ENCODE peak calls at places on chromosomes 5 and 9, in seven cellular contexts. I is HFF-Myc; O is HCT116; N is A673; H is PC-9; T is CD8-positive, alpha-beta T cell; E is AG04450. Y is an unnamed sample.

GRCh38 chr5:143409972-143410371 is 6.5 kb upstream of the NR3C1 start:
- DNase-seq in I (no peak), O (no peak), N (no peak), H (no peak), T (no peak), E (no peak), Y (no peak)

GRCh38 chr9:123925820-123926219 is 4.1 kb downstream of the DENND1A start:
- DNase-seq in I (peak; percentile 48), O (no peak), N (peak; percentile 75), H (no peak), T (no peak), E (no peak), Y (peak; percentile 37)

GRCh38 chr9:101443358-101443757 is 7.8 kb upstream of the ALDOB start:
- DNase-seq in I (no peak), O (no peak), N (no peak), H (no peak), T (no peak), E (no peak), Y (no peak)

GRCh38 chr5:161420526-161420925 is 126.0 kb downstream of the GABRB2 start:
- DNase-seq in I (no peak), O (no peak), N (no peak), H (no peak), T (no peak), E (no peak), Y (no peak)

GRCh38 chr9:82599550-82599949 is 463.4 kb downstream of the RASEF start:
- DNase-seq in I (no peak), O (no peak), N (no peak), H (no peak), T (no peak), E (no peak), Y (no peak)

GRCh38 chr5:34002629-34003328 is 5.1 kb downstream of the AMACR start:
- DNase-seq in I (no peak), O (no peak), N (no peak), H (no peak), T (no peak), E (no peak), Y (no peak)

GRCh38 chr5:17149786-17150185 is 67.6 kb upstream of the BASP1 start:
- DNase-seq in I (no peak), O (no peak), N (no peak), H (no peak), T (no peak), E (no peak), Y (no peak)

GRCh38 chr9:127968717-127969383 is 11.9 kb downstream of the EEIG1 start:
- DNase-seq in I (peak; percentile 81), O (peak; percentile 67), N (no peak), H (peak; percentile 66), T (no peak), E (peak; percentile 61), Y (peak; percentile 69)

GRCh38 chr5:103019804-103020203 is 100.1 kb downstream of the GIN1 start:
- DNase-seq in I (no peak), O (no peak), N (no peak), H (no peak), T (no peak), E (no peak), Y (no peak)

GRCh38 chr5:73623060-73623459 is 2.9 kb upstream of the ARHGEF28 start:
- DNase-seq in I (no peak), O (no peak), N (no peak), H (no peak), T (no peak), E (no peak), Y (no peak)
- H3K4me3 ChIP-seq in I (no peak overlapping the region), O (no peak overlapping the region), N (no peak overlapping the region), H (no peak overlapping the region), T (no peak overlapping the region), E (no peak overlapping the region), Y (no peak overlapping the region)

DNA sequence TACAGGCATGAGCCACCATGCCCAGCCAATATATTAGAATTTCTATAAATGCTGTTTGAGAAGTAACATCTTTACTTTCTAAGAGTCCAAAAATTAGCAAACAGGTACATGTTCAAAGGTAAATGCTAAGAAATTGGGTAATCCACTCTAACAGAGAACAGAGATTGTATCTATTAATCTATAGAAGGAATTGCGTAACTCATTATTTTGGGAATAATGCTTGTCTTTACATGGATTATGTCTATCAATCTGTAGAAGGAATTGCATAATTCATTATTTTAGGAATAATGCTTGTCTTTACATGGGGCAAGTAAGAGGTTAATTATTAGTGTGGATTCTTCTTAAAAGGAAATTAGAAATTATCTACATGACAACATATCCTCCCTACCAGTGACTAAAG is 30.5 kb downstream of the CCNH start:
- DNase-seq in I (no peak), O (no peak), N (no peak), H (no peak), T (no peak), E (no peak), Y (no peak)
- TF ChIP-seq CTCF in I (no peak), O (no peak), N (no peak), H (no peak), T (no peak), E (no peak), Y (no peak)

GRCh38 chr5:179530069-179530998 is 20.0 kb upstream of the RUFY1 start:
- DNase-seq in I (no peak), O (no peak), N (no peak), H (no peak), T (peak; percentile 71), E (no peak), Y (no peak)
- H3K4me3 ChIP-seq in I (peak overlapping the region; percentile 16), O (no peak overlapping the region), N (no peak overlapping the region), H (no peak overlapping the region), T (peak overlapping the region; percentile 63), E (peak overlapping the region; percentile 38), Y (peak overlapping the region; percentile 50)

GRCh38 chr5:180648658-180649296 is 623 bp downstream of the FLT4 start:
- DNase-seq in I (no peak), O (no peak), N (no peak), H (no peak), T (no peak), E (no peak), Y (no peak)
- TF ChIP-seq CTCF in I (peak; percentile 8), O (no peak), N (peak; percentile 33), H (no peak), T (no peak), E (no peak), Y (no peak)

Y was measured in BJ.